ENCODE peak calls at places on chromosomes 1 and 21, in six cellular contexts. Y, H, T, B, Z and N are unnamed samples.
A peak's percentile ranks its signal among the peaks of the same experiment; 100 is the strongest.

GRCh38 chr1:208054885-208055507 is 144.1 kb upstream of the CD34 start:
- DNase-seq in Y (no peak), H (no peak), T (no peak), B (no peak), Z (peak; percentile 36), N (no peak)

GRCh38 chr1:182114627-182115023 is 53.1 kb upstream of the ZNF648 start:
- DNase-seq in Y (no peak), H (no peak), T (no peak), B (no peak), Z (no peak), N (no peak)

GRCh38 chr1:20787775-20788488 is 825 bp upstream of the HP1BP3 start:
- DNase-seq in Y (peak; percentile 50), H (peak; percentile 27), T (peak; percentile 70), B (peak; percentile 8), Z (peak; percentile 38), N (no peak)

GRCh38 chr1:173191011-173191410 is 16.1 kb downstream of the TNFSF4 start:
- DNase-seq in Y (no peak), H (no peak), T (peak; percentile 18), B (no peak), Z (peak; percentile 68), N (no peak)

GRCh38 chr1:156503672-156504055 is 3.1 kb upstream of the MEF2D start:
- DNase-seq in Y (no peak), H (no peak), T (no peak), B (no peak), Z (no peak), N (no peak)

GRCh38 chr1:223123238-223123976 is 19.6 kb downstream of the TLR5 start:
- DNase-seq in Y (peak; percentile 75), H (peak; percentile 67), T (peak; percentile 85), B (peak; percentile 80), Z (peak; percentile 58), N (no peak)

GRCh38 chr21:16358021-16358420 is 628.2 kb downstream of the USP25 start:
- DNase-seq in Y (no peak), H (no peak), T (peak; percentile 36), B (no peak), Z (no peak), N (no peak)

GRCh38 chr1:16155537-16156410 is at the start of gene EPHA2:
- DNase-seq in Y (no peak), H (peak; percentile 94), T (peak; percentile 90), B (no peak), Z (peak; percentile 79), N (peak; percentile 94)

GRCh38 chr1:207001492-207002245 is 30.9 kb downstream of the C1orf116 start:
- DNase-seq in Y (no peak), H (no peak), T (no peak), B (no peak), Z (no peak), N (no peak)

GRCh38 chr1:208089151-208089550 is 155.0 kb downstream of the PLXNA2 start:
- DNase-seq in Y (no peak), H (no peak), T (no peak), B (no peak), Z (no peak), N (no peak)

GRCh38 chr1:12477936-12478611 is 139.9 kb downstream of the DHRS3 start:
- DNase-seq in Y (peak; percentile 97), H (peak; percentile 79), T (peak; percentile 99), B (no peak), Z (peak; percentile 75), N (peak; percentile 68)

GRCh38 chr1:116881879-116882520 is 27.7 kb upstream of the PTGFRN start:
- DNase-seq in Y (no peak), H (peak; percentile 90), T (peak; percentile 98), B (peak; percentile 59), Z (peak; percentile 6), N (peak; percentile 56)

GRCh38 chr1:23810818-23811420 is 10.4 kb upstream of the GALE start:
- DNase-seq in Y (peak; percentile 18), H (no peak), T (peak; percentile 51), B (peak; percentile 70), Z (no peak), N (no peak)

GRCh38 chr1:227987181-227987580 is 19.6 kb upstream of the WNT3A start:
- DNase-seq in Y (no peak), H (no peak), T (no peak), B (no peak), Z (no peak), N (no peak)

GRCh38 chr1:54323324-54323739 is 82.9 kb downstream of the SSBP3 start:
- DNase-seq in Y (no peak), H (no peak), T (no peak), B (no peak), Z (no peak), N (no peak)

GRCh38 chr21:33078907-33079582 is 9.1 kb downstream of the OLIG1 start:
- DNase-seq in Y (no peak), H (no peak), T (peak; percentile 16), B (peak; percentile 88), Z (peak; percentile 93), N (no peak)

GRCh38 chr1:197958438-197958837 is 41.3 kb downstream of the LHX9 start:
- DNase-seq in Y (peak; percentile 92), H (no peak), T (no peak), B (no peak), Z (no peak), N (no peak)